ENCODE peak calls at places on chromosomes 7 and 10, in six cellular contexts. One of them, this sample, is unnamed.
A peak's percentile ranks its signal among the peaks of the same experiment; 100 is the strongest.

GRCh38 chr10:79286318-79286951 is 60.8 kb upstream of the PPIF start:
- DNase-seq in trophoblast cell: peak; percentile 44
- DNase-seq in IMR-90: peak; percentile 29
- DNase-seq in neuronal stem cell: no peak
- DNase-seq in H1: no peak
- DNase-seq in mesenchymal stem cell: peak; percentile 55
- DNase-seq in this sample: no peak

GRCh38 chr7:41164440-41164839 is 538.5 kb downstream of the INHBA start:
- DNase-seq in mesenchymal stem cell: no peak
- DNase-seq in trophoblast cell: no peak
- DNase-seq in H1: no peak
- DNase-seq in IMR-90: peak; percentile 58
- DNase-seq in neuronal stem cell: no peak
- DNase-seq in this sample: no peak

GRCh38 chr7:118114175-118114574 is 69.8 kb upstream of the LSM8 start:
- DNase-seq in mesenchymal stem cell: no peak
- DNase-seq in neuronal stem cell: no peak
- DNase-seq in H1: no peak
- DNase-seq in trophoblast cell: no peak
- DNase-seq in IMR-90: no peak
- DNase-seq in this sample: no peak

GRCh38 chr10:73163096-73163495 is 4.7 kb downstream of the ECD start:
- DNase-seq in trophoblast cell: no peak
- DNase-seq in H1: no peak
- DNase-seq in IMR-90: peak; percentile 6
- DNase-seq in mesenchymal stem cell: no peak
- DNase-seq in neuronal stem cell: no peak
- DNase-seq in this sample: no peak

GRCh38 chr7:154423219-154423618 is 371.0 kb downstream of the DPP6 start:
- DNase-seq in neuronal stem cell: no peak
- DNase-seq in IMR-90: no peak
- DNase-seq in mesenchymal stem cell: no peak
- DNase-seq in H1: no peak
- DNase-seq in trophoblast cell: no peak
- DNase-seq in this sample: no peak

GRCh38 chr10:132178046-132178445 is 8.7 kb upstream of the DPYSL4 start:
- DNase-seq in trophoblast cell: no peak
- DNase-seq in IMR-90: no peak
- DNase-seq in H1: no peak
- DNase-seq in neuronal stem cell: no peak
- DNase-seq in mesenchymal stem cell: no peak
- DNase-seq in this sample: no peak

GRCh38 chr7:42677751-42678231 is 234.1 kb downstream of the C7orf25 start:
- DNase-seq in neuronal stem cell: no peak
- DNase-seq in IMR-90: peak; percentile 43
- DNase-seq in H1: no peak
- DNase-seq in trophoblast cell: no peak
- DNase-seq in mesenchymal stem cell: peak; percentile 81
- DNase-seq in this sample: no peak

GRCh38 chr7:96303105-96303685 is 18.7 kb downstream of the SLC25A13 start:
- DNase-seq in neuronal stem cell: no peak
- DNase-seq in mesenchymal stem cell: no peak
- DNase-seq in trophoblast cell: no peak
- DNase-seq in H1: no peak
- DNase-seq in IMR-90: peak; percentile 35
- DNase-seq in this sample: no peak

GRCh38 chr10:132861884-132862461 is 76.0 kb upstream of the NKX6-2 start:
- DNase-seq in trophoblast cell: no peak
- DNase-seq in IMR-90: no peak
- DNase-seq in neuronal stem cell: no peak
- DNase-seq in H1: peak; percentile 40
- DNase-seq in mesenchymal stem cell: no peak
- DNase-seq in this sample: peak; percentile 28

GRCh38 chr7:37448637-37449331 is at the start of gene ELMO1:
- DNase-seq in mesenchymal stem cell: peak; percentile 70
- DNase-seq in IMR-90: peak; percentile 6
- DNase-seq in neuronal stem cell: peak; percentile 76
- DNase-seq in H1: peak; percentile 81
- DNase-seq in trophoblast cell: peak; percentile 83
- DNase-seq in this sample: peak; percentile 87

GRCh38 chr7:128053023-128053422 is 21.8 kb upstream of the LRRC4 start:
- DNase-seq in IMR-90: peak; percentile 49
- DNase-seq in mesenchymal stem cell: peak; percentile 41
- DNase-seq in trophoblast cell: no peak
- DNase-seq in H1: no peak
- DNase-seq in neuronal stem cell: no peak
- DNase-seq in this sample: no peak

GRCh38 chr10:43203491-43204393 is 63.1 kb downstream of the RASGEF1A start:
- DNase-seq in neuronal stem cell: no peak
- DNase-seq in IMR-90: no peak
- DNase-seq in H1: peak; percentile 96
- DNase-seq in mesenchymal stem cell: peak; percentile 22
- DNase-seq in trophoblast cell: peak; percentile 42
- DNase-seq in this sample: peak; percentile 90

GRCh38 chr7:136062625-136063336 is 85.6 kb upstream of the MTPN start:
- DNase-seq in mesenchymal stem cell: no peak
- DNase-seq in trophoblast cell: no peak
- DNase-seq in H1: no peak
- DNase-seq in neuronal stem cell: no peak
- DNase-seq in IMR-90: no peak
- DNase-seq in this sample: no peak

GRCh38 chr7:22251284-22251683 is 105.7 kb downstream of the RAPGEF5 start:
- DNase-seq in mesenchymal stem cell: no peak
- DNase-seq in trophoblast cell: no peak
- DNase-seq in IMR-90: no peak
- DNase-seq in neuronal stem cell: no peak
- DNase-seq in H1: no peak
- DNase-seq in this sample: no peak

GRCh38 chr10:86024555-86025001 is 342.0 kb downstream of the GRID1 start:
- DNase-seq in H1: no peak
- DNase-seq in trophoblast cell: no peak
- DNase-seq in mesenchymal stem cell: no peak
- DNase-seq in IMR-90: no peak
- DNase-seq in neuronal stem cell: no peak
- DNase-seq in this sample: no peak
- H3K4ac ChIP-seq in H1: no peak overlapping the region
- H3K4ac ChIP-seq in trophoblast cell: no peak overlapping the region
- H3K4ac ChIP-seq in mesenchymal stem cell: no peak overlapping the region
- H3K4ac ChIP-seq in IMR-90: no peak overlapping the region
- H3K4ac ChIP-seq in neuronal stem cell: no peak overlapping the region
- H3K4ac ChIP-seq in this sample: no peak overlapping the region

GRCh38 chr7:30976381-30976780 is 12.6 kb downstream of the GHRHR start:
- DNase-seq in trophoblast cell: no peak
- DNase-seq in mesenchymal stem cell: no peak
- DNase-seq in neuronal stem cell: no peak
- DNase-seq in IMR-90: no peak
- DNase-seq in H1: no peak
- DNase-seq in this sample: peak; percentile 8
- H3K14ac ChIP-seq in trophoblast cell: no peak overlapping the region
- H3K14ac ChIP-seq in mesenchymal stem cell: no peak overlapping the region
- H3K14ac ChIP-seq in neuronal stem cell: no peak overlapping the region
- H3K14ac ChIP-seq in IMR-90: no peak overlapping the region
- H3K14ac ChIP-seq in H1: no peak overlapping the region
- H3K14ac ChIP-seq in this sample: no peak overlapping the region

GRCh38 chr10:93596539-93596938 is 4.5 kb downstream of the RBP4 start:
- DNase-seq in IMR-90: no peak
- DNase-seq in H1: peak; percentile 69
- DNase-seq in trophoblast cell: no peak
- DNase-seq in mesenchymal stem cell: no peak
- DNase-seq in neuronal stem cell: no peak
- DNase-seq in this sample: peak; percentile 73

GRCh38 chr10:93595378-93596288 is 5.4 kb downstream of the RBP4 start:
- DNase-seq in mesenchymal stem cell: no peak
- DNase-seq in H1: no peak
- DNase-seq in IMR-90: no peak
- DNase-seq in trophoblast cell: no peak
- DNase-seq in neuronal stem cell: no peak
- DNase-seq in this sample: no peak

GRCh38 chr10:93593254-93593653 is 7.8 kb downstream of the RBP4 start:
- DNase-seq in trophoblast cell: no peak
- DNase-seq in mesenchymal stem cell: no peak
- DNase-seq in H1: no peak
- DNase-seq in IMR-90: no peak
- DNase-seq in neuronal stem cell: no peak
- DNase-seq in this sample: no peak

GRCh38 chr10:93593749-93594148 is 7.3 kb downstream of the RBP4 start:
- DNase-seq in neuronal stem cell: no peak
- DNase-seq in trophoblast cell: no peak
- DNase-seq in H1: no peak
- DNase-seq in mesenchymal stem cell: no peak
- DNase-seq in IMR-90: no peak
- DNase-seq in this sample: no peak

DNA sequence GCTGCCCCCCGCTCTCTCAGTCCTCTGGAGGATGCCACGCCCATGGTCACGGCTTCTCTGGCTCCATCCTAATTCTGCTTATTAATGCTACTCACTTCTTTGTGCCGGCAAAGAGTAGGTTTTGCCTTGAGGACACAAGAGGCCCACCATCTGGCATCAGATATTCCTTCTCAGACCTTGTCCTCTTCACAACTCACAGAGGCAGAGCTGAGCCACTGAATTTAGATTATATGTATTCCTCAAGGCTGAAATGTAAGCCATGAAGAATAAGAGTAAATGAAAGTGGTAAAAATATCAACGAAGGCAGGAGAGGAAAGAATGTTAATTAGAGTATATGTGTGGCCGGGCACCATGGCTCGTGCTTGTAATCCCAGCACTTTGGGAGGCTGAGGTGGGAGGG is 6.5 kb downstream of the RBP4 start:
- DNase-seq in IMR-90: no peak
- DNase-seq in trophoblast cell: no peak
- DNase-seq in H1: no peak
- DNase-seq in neuronal stem cell: no peak
- DNase-seq in mesenchymal stem cell: no peak
- DNase-seq in this sample: no peak
- H2AFZ ChIP-seq in IMR-90: no peak overlapping the region
- H2AFZ ChIP-seq in trophoblast cell: no peak overlapping the region
- H2AFZ ChIP-seq in H1: no peak overlapping the region
- H2AFZ ChIP-seq in neuronal stem cell: no peak overlapping the region
- H2AFZ ChIP-seq in mesenchymal stem cell: no peak overlapping the region
- H2AFZ ChIP-seq in this sample: no peak overlapping the region

DNA sequence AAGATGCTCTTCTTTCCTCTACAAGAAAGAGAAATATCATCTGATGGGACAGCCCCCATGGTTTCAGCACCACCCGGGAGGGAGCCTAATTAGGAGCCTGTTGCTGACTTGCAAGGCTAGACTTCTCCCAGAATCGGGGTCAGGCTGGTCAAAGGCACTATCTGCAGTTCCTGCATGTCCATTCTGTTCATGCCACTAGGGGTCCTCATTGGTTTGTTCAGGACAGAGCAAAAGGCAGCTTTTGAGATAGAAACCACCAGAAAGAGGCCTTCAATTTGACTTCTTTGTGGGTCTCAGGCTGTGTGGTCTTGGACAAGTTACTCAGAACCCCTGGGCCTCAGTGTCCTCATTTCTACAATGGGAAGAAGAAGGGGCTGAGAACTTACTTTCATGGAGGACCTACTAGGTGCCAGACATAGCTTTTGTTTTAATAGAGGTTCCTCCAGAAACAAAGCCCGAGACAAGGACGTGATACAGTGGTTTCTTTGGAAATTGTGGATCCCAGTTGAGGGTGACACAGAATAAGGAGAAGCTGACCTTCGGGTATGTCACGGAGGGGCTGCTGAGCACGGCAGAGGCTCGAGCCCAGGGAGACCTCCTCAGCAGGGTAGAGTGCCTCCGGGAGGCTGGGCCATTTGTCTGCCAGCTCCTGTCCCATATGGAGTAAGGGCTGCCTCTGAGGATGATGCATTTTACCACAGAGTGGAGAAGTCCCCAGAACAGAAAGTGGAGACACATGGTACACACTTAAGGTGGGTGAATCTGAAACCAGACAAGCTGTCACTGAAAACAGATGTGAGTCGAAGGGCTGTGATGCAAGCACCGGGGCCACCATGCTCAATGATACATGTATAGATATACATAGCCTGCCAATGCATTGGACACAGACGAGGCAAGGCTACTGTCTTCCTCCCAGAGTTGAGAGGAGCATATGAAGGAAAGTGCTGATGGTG is 33.1 kb upstream of the NEUROD6 start:
- DNase-seq in IMR-90: peak; percentile 34
- DNase-seq in trophoblast cell: peak; percentile 38
- DNase-seq in mesenchymal stem cell: peak; percentile 46
- DNase-seq in neuronal stem cell: peak; percentile 63
- DNase-seq in H1: peak; percentile 76
- DNase-seq in this sample: peak; percentile 81
- H3K4ac ChIP-seq in IMR-90: no peak overlapping the region
- H3K4ac ChIP-seq in trophoblast cell: no peak overlapping the region
- H3K4ac ChIP-seq in mesenchymal stem cell: no peak overlapping the region
- H3K4ac ChIP-seq in neuronal stem cell: no peak overlapping the region
- H3K4ac ChIP-seq in H1: no peak overlapping the region
- H3K4ac ChIP-seq in this sample: no peak overlapping the region

GRCh38 chr7:70706698-70707097 is 425.2 kb upstream of the GALNT17 start:
- DNase-seq in neuronal stem cell: no peak
- DNase-seq in H1: no peak
- DNase-seq in trophoblast cell: no peak
- DNase-seq in mesenchymal stem cell: no peak
- DNase-seq in IMR-90: no peak
- DNase-seq in this sample: no peak
- H3K14ac ChIP-seq in neuronal stem cell: no peak overlapping the region
- H3K14ac ChIP-seq in H1: no peak overlapping the region
- H3K14ac ChIP-seq in trophoblast cell: no peak overlapping the region
- H3K14ac ChIP-seq in mesenchymal stem cell: no peak overlapping the region
- H3K14ac ChIP-seq in IMR-90: no peak overlapping the region
- H3K14ac ChIP-seq in this sample: no peak overlapping the region

DNA sequence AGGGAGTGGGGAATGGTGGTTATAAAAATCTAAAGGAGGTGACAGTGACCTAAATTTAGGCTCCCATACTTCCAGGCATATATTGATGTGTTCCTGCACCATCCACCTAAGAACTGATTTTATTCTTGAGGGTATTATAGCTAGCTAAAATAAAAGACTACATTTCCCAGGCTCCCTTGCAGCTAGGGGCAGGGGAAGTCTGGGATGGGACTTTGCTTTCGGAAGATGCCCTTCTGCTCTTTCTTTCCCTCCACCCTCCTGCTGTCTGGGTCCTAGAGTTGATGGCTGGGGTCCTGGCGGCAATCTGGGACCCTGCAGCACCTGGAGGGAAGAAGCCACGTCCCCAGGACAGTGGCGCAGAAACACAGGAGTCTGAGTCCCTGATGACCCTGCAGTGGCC is 53.8 kb upstream of the SAMD8 start:
- DNase-seq in IMR-90: no peak
- DNase-seq in H1: no peak
- DNase-seq in trophoblast cell: no peak
- DNase-seq in neuronal stem cell: no peak
- DNase-seq in mesenchymal stem cell: no peak
- DNase-seq in this sample: no peak
- H2AFZ ChIP-seq in IMR-90: peak overlapping the region; percentile 27
- H2AFZ ChIP-seq in H1: peak overlapping the region; percentile 94
- H2AFZ ChIP-seq in trophoblast cell: peak overlapping the region; percentile 6
- H2AFZ ChIP-seq in neuronal stem cell: no peak overlapping the region
- H2AFZ ChIP-seq in mesenchymal stem cell: no peak overlapping the region
- H2AFZ ChIP-seq in this sample: no peak overlapping the region

This sample was measured in H9.